ENCODE peak calls at places on chromosomes 16 and 17, in four cellular contexts. Y is mammary epithelial cell; L is BJ; J is CD8-positive, alpha-beta memory T cell. H is an unnamed sample.

GRCh38 chr17:28879886-28880571 is 17.5 kb downstream of the FLOT2 start:
- DNase-seq in Y (no peak), L (no peak), J (no peak), H (no peak)

GRCh38 chr17:49987681-49988441 is 7.2 kb downstream of the DLX3 start:
- DNase-seq in Y (peak), L (no peak), J (no peak), H (no peak)

GRCh38 chr16:30609002-30609927 is 924 bp downstream of the ZNF689 start:
- DNase-seq in Y (no peak), L (no peak), J (no peak), H (no peak)

GRCh38 chr16:66911801-66912200 is 6.9 kb downstream of the CDH16 start:
- DNase-seq in Y (no peak), L (no peak), J (no peak), H (no peak)

GRCh38 chr17:51217946-51218345 is 41.9 kb downstream of the MBTD1 start:
- DNase-seq in Y (no peak), L (no peak), J (no peak), H (no peak)

GRCh38 chr17:59851431-59852375 is 41.0 kb downstream of the TUBD1 start:
- DNase-seq in Y (peak), L (peak), J (no peak), H (no peak)

GRCh38 chr16:87515475-87516330 is 22.9 kb upstream of the ZCCHC14 start:
- DNase-seq in Y (no peak), L (no peak), J (no peak), H (no peak)

GRCh38 chr16:15502041-15502725 is 67.8 kb downstream of the BMERB1 start:
- DNase-seq in Y (peak), L (peak), J (no peak), H (no peak)

GRCh38 chr16:27820646-27821345 is 242.7 kb downstream of the GSG1L start:
- DNase-seq in Y (no peak), L (no peak), J (no peak), H (no peak)

GRCh38 chr16:27446721-27447120 is 44.7 kb downstream of the IL21R start:
- DNase-seq in Y (no peak), L (no peak), J (peak), H (peak)

GRCh38 chr16:52964290-52964689 is 88.4 kb downstream of the CHD9NB start:
- DNase-seq in Y (no peak), L (no peak), J (no peak), H (no peak)

GRCh38 chr17:35774499-35774898 is 13.8 kb downstream of the C17orf50 start:
- DNase-seq in Y (no peak), L (no peak), J (no peak), H (no peak)

GRCh38 chr17:78442648-78443128 is 64.2 kb downstream of the PGS1 start:
- DNase-seq in Y (no peak), L (no peak), J (no peak), H (no peak)

GRCh38 chr17:55454906-55455474 is 33.4 kb upstream of the MMD start:
- DNase-seq in Y (no peak), L (peak), J (no peak), H (no peak)

GRCh38 chr17:30226878-30227277 is 8.6 kb downstream of the SLC6A4 start:
- DNase-seq in Y (peak), L (no peak), J (no peak), H (no peak)

GRCh38 chr17:57666946-57667345 is 78.2 kb downstream of the CCDC182 start:
- DNase-seq in Y (no peak), L (no peak), J (no peak), H (no peak)

GRCh38 chr16:10126686-10127085 is 55.5 kb downstream of the GRIN2A start:
- DNase-seq in Y (peak), L (peak), J (no peak), H (no peak)

GRCh38 chr17:58330544-58330996 is 2.0 kb upstream of the TSPOAP1 start:
- DNase-seq in Y (no peak), L (no peak), J (no peak), H (no peak)

GRCh38 chr16:85329059-85329812 is 217.0 kb upstream of the CIBAR2 start:
- DNase-seq in Y (no peak), L (no peak), J (no peak), H (no peak)

GRCh38 chr17:57422574-57423164 is 166.3 kb downstream of the MSI2 start:
- DNase-seq in Y (peak), L (no peak), J (no peak), H (no peak)

GRCh38 chr17:3049705-3050295 is 13.6 kb downstream of the OR1D5 start:
- DNase-seq in Y (peak), L (no peak), J (no peak), H (no peak)

GRCh38 chr17:57085448-57086068 is 512 bp downstream of the AKAP1 start:
- DNase-seq in Y (peak), L (no peak), J (peak), H (peak)

GRCh38 chr17:75836605-75837004 is 7.6 kb downstream of the UNC13D start:
- DNase-seq in Y (no peak), L (no peak), J (no peak), H (no peak)

GRCh38 chr16:66950437-66950836 is 10.6 kb upstream of the CES3 start:
- DNase-seq in Y (no peak), L (no peak), J (no peak), H (no peak)